ENCODE peak calls at places on chromosome 10, in nine cellular contexts. One of them, this sample, is unnamed.

GRCh38 chr10:93115661-93116383 is 42.1 kb downstream of the CYP26A1 start:
- DNase-seq in LoVo: peak
- DNase-seq in NCI-H2029: peak
- DNase-seq in cardiac muscle cell: peak
- DNase-seq in neuronal stem cell: peak
- DNase-seq in heart left ventricle: peak
- DNase-seq in hypothalamus: peak
- DNase-seq in iris pigment epithelial cell: peak
- DNase-seq in AG08395: peak
- DNase-seq in this sample: peak

GRCh38 chr10:81978238-81978637 is 103.2 kb downstream of the NRG3 start:
- DNase-seq in cardiac muscle cell: peak
- DNase-seq in AG08395: no peak
- DNase-seq in iris pigment epithelial cell: peak
- DNase-seq in neuronal stem cell: peak
- DNase-seq in hypothalamus: no peak
- DNase-seq in heart left ventricle: no peak
- DNase-seq in LoVo: peak
- DNase-seq in NCI-H2029: no peak
- DNase-seq in this sample: peak

GRCh38 chr10:61975107-61975932 is 73.8 kb downstream of the ARID5B start:
- DNase-seq in heart left ventricle: no peak
- DNase-seq in neuronal stem cell: no peak
- DNase-seq in hypothalamus: no peak
- DNase-seq in NCI-H2029: no peak
- DNase-seq in LoVo: no peak
- DNase-seq in cardiac muscle cell: no peak
- DNase-seq in AG08395: peak
- DNase-seq in iris pigment epithelial cell: peak
- DNase-seq in this sample: no peak

GRCh38 chr10:107701947-107702346 is 537.4 kb upstream of the SORCS1 start:
- DNase-seq in iris pigment epithelial cell: no peak
- DNase-seq in AG08395: peak
- DNase-seq in hypothalamus: no peak
- DNase-seq in heart left ventricle: no peak
- DNase-seq in LoVo: no peak
- DNase-seq in neuronal stem cell: no peak
- DNase-seq in cardiac muscle cell: no peak
- DNase-seq in NCI-H2029: no peak
- DNase-seq in this sample: no peak

GRCh38 chr10:113108180-113108835 is 158.3 kb downstream of the TCF7L2 start:
- DNase-seq in iris pigment epithelial cell: no peak
- DNase-seq in neuronal stem cell: peak
- DNase-seq in hypothalamus: peak
- DNase-seq in cardiac muscle cell: peak
- DNase-seq in AG08395: no peak
- DNase-seq in LoVo: no peak
- DNase-seq in heart left ventricle: no peak
- DNase-seq in NCI-H2029: no peak
- DNase-seq in this sample: peak

GRCh38 chr10:86971146-86971991 is 3.1 kb downstream of the ADIRF start:
- DNase-seq in heart left ventricle: peak
- DNase-seq in NCI-H2029: peak
- DNase-seq in hypothalamus: peak
- DNase-seq in iris pigment epithelial cell: peak
- DNase-seq in AG08395: peak
- DNase-seq in neuronal stem cell: no peak
- DNase-seq in cardiac muscle cell: peak
- DNase-seq in LoVo: peak
- DNase-seq in this sample: no peak

GRCh38 chr10:61984803-61985418 is 83.4 kb downstream of the ARID5B start:
- DNase-seq in NCI-H2029: no peak
- DNase-seq in iris pigment epithelial cell: peak
- DNase-seq in LoVo: no peak
- DNase-seq in cardiac muscle cell: no peak
- DNase-seq in AG08395: no peak
- DNase-seq in hypothalamus: no peak
- DNase-seq in neuronal stem cell: no peak
- DNase-seq in heart left ventricle: no peak
- DNase-seq in this sample: no peak

GRCh38 chr10:86580549-86580886 is 58.9 kb upstream of the WAPL start:
- DNase-seq in heart left ventricle: no peak
- DNase-seq in NCI-H2029: no peak
- DNase-seq in neuronal stem cell: no peak
- DNase-seq in AG08395: no peak
- DNase-seq in cardiac muscle cell: no peak
- DNase-seq in LoVo: no peak
- DNase-seq in hypothalamus: no peak
- DNase-seq in iris pigment epithelial cell: no peak
- DNase-seq in this sample: no peak

GRCh38 chr10:5601826-5602225 is 64.6 kb downstream of the ASB13 start:
- DNase-seq in hypothalamus: no peak
- DNase-seq in iris pigment epithelial cell: no peak
- DNase-seq in heart left ventricle: no peak
- DNase-seq in neuronal stem cell: no peak
- DNase-seq in LoVo: no peak
- DNase-seq in cardiac muscle cell: no peak
- DNase-seq in AG08395: no peak
- DNase-seq in NCI-H2029: no peak
- DNase-seq in this sample: no peak

GRCh38 chr10:71137701-71138100 is 74.7 kb upstream of the UNC5B start:
- DNase-seq in heart left ventricle: no peak
- DNase-seq in AG08395: no peak
- DNase-seq in cardiac muscle cell: no peak
- DNase-seq in neuronal stem cell: no peak
- DNase-seq in LoVo: no peak
- DNase-seq in iris pigment epithelial cell: no peak
- DNase-seq in hypothalamus: no peak
- DNase-seq in NCI-H2029: no peak
- DNase-seq in this sample: no peak

GRCh38 chr10:33113111-33113856 is 155.3 kb upstream of the ITGB1 start:
- DNase-seq in cardiac muscle cell: no peak
- DNase-seq in AG08395: peak
- DNase-seq in iris pigment epithelial cell: peak
- DNase-seq in heart left ventricle: no peak
- DNase-seq in neuronal stem cell: no peak
- DNase-seq in NCI-H2029: no peak
- DNase-seq in LoVo: no peak
- DNase-seq in hypothalamus: no peak
- DNase-seq in this sample: no peak

GRCh38 chr10:80664071-80664680 is 126.5 kb downstream of the SH2D4B start:
- DNase-seq in NCI-H2029: peak
- DNase-seq in cardiac muscle cell: peak
- DNase-seq in hypothalamus: peak
- DNase-seq in iris pigment epithelial cell: peak
- DNase-seq in LoVo: peak
- DNase-seq in heart left ventricle: peak
- DNase-seq in AG08395: peak
- DNase-seq in neuronal stem cell: peak
- DNase-seq in this sample: peak

GRCh38 chr10:34593955-34594354 is 221.1 kb downstream of the PARD3 start:
- DNase-seq in heart left ventricle: no peak
- DNase-seq in iris pigment epithelial cell: no peak
- DNase-seq in cardiac muscle cell: no peak
- DNase-seq in LoVo: no peak
- DNase-seq in hypothalamus: no peak
- DNase-seq in AG08395: no peak
- DNase-seq in NCI-H2029: no peak
- DNase-seq in neuronal stem cell: no peak
- DNase-seq in this sample: no peak

GRCh38 chr10:35463105-35463867 is 127.0 kb downstream of the CCNY start:
- DNase-seq in iris pigment epithelial cell: no peak
- DNase-seq in hypothalamus: no peak
- DNase-seq in NCI-H2029: no peak
- DNase-seq in AG08395: no peak
- DNase-seq in LoVo: no peak
- DNase-seq in cardiac muscle cell: no peak
- DNase-seq in neuronal stem cell: no peak
- DNase-seq in heart left ventricle: no peak
- DNase-seq in this sample: no peak

GRCh38 chr10:7192831-7193348 is 217.9 kb downstream of the SFMBT2 start:
- DNase-seq in LoVo: no peak
- DNase-seq in hypothalamus: no peak
- DNase-seq in AG08395: no peak
- DNase-seq in heart left ventricle: no peak
- DNase-seq in NCI-H2029: no peak
- DNase-seq in cardiac muscle cell: no peak
- DNase-seq in neuronal stem cell: no peak
- DNase-seq in iris pigment epithelial cell: no peak
- DNase-seq in this sample: no peak

GRCh38 chr10:4740471-4740870 is 85.5 kb upstream of the AKR1E2 start:
- DNase-seq in cardiac muscle cell: peak
- DNase-seq in AG08395: no peak
- DNase-seq in neuronal stem cell: no peak
- DNase-seq in heart left ventricle: no peak
- DNase-seq in iris pigment epithelial cell: peak
- DNase-seq in LoVo: no peak
- DNase-seq in NCI-H2029: no peak
- DNase-seq in hypothalamus: no peak
- DNase-seq in this sample: no peak

GRCh38 chr10:14625210-14625621 is 149.5 kb downstream of the FAM107B start:
- DNase-seq in heart left ventricle: no peak
- DNase-seq in cardiac muscle cell: peak
- DNase-seq in AG08395: no peak
- DNase-seq in LoVo: no peak
- DNase-seq in hypothalamus: no peak
- DNase-seq in NCI-H2029: peak
- DNase-seq in iris pigment epithelial cell: no peak
- DNase-seq in neuronal stem cell: no peak
- DNase-seq in this sample: no peak

This sample was measured in NT2/D1.